ENCODE peak calls at places on chromosomes 16 and 17, in four cellular contexts. U, M, Q and G are unnamed samples.

GRCh38 chr16:31664683-31665482 is 137.2 kb downstream of the AHSP start:
- DNase-seq in Q (no peak), M (no peak), U (no peak), G (no peak)

GRCh38 chr17:2683912-2684311 is 27.7 kb downstream of the CLUH start:
- DNase-seq in Q (no peak), M (no peak), U (no peak), G (no peak)

GRCh38 chr17:68835061-68835460 is 120.1 kb downstream of the ABCA8 start:
- DNase-seq in M (no peak), Q (no peak), U (no peak), G (no peak)

GRCh38 chr17:58913971-58914769 is 158.5 kb downstream of the PPM1E start:
- DNase-seq in Q (no peak), M (no peak), U (no peak), G (no peak)

GRCh38 chr16:72875291-72876036 is 172.5 kb downstream of the ZFHX3 start:
- DNase-seq in U (no peak), M (no peak), Q (no peak), G (no peak)

GRCh38 chr16:83315271-83315670 is 492.5 kb upstream of the HSBP1 start:
- DNase-seq in Q (no peak), U (no peak), M (no peak), G (no peak)

GRCh38 chr16:68907297-68907999 is 64.1 kb downstream of the TANGO6 start:
- DNase-seq in M (no peak), U (no peak), Q (no peak), G (no peak)

GRCh38 chr16:90008708-90009145 is 10.5 kb downstream of the DBNDD1 start:
- DNase-seq in M (peak), Q (no peak), U (no peak), G (peak)

GRCh38 chr17:82820278-82821251 is 19.3 kb downstream of the ZNF750 start:
- DNase-seq in M (no peak), U (no peak), Q (no peak), G (no peak)

GRCh38 chr16:85235988-85236831 is 123.9 kb upstream of the CIBAR2 start:
- DNase-seq in U (no peak), M (no peak), Q (no peak), G (no peak)

GRCh38 chr16:3058173-3059030 is 7.0 kb upstream of the IL32 start:
- DNase-seq in U (no peak), M (peak), Q (peak), G (no peak)